ENCODE peak calls at places on chromosomes 16 and 17, in five cellular contexts. O, L, Z, W and T are unnamed samples.

GRCh38 chr17:64741924-64742670 is 80.0 kb upstream of the SMURF2 start:
- DNase-seq in O (no peak), L (no peak), Z (peak; percentile 74), W (no peak), T (no peak)

GRCh38 chr17:5123343-5124124 is 7.7 kb downstream of the USP6 start:
- DNase-seq in O (no peak), L (no peak), Z (no peak), W (peak; percentile 58), T (no peak)

GRCh38 chr17:37447641-37448040 is 41.0 kb downstream of the TADA2A start:
- DNase-seq in O (no peak), L (no peak), Z (no peak), W (no peak), T (no peak)

GRCh38 chr17:2034157-2034556 is 4.2 kb downstream of the DPH1 start:
- DNase-seq in O (peak; percentile 35), L (no peak), Z (no peak), W (no peak), T (no peak)

GRCh38 chr17:82250868-82251500 is 22.1 kb downstream of the SLC16A3 start:
- DNase-seq in O (no peak), L (no peak), Z (no peak), W (no peak), T (no peak)

GRCh38 chr16:55495616-55496289 is 13.1 kb upstream of the LPCAT2 start:
- DNase-seq in O (no peak), L (no peak), Z (no peak), W (no peak), T (no peak)

GRCh38 chr16:85717393-85718152 is 28.8 kb upstream of the GINS2 start:
- DNase-seq in O (peak; percentile 84), L (peak; percentile 74), Z (peak; percentile 54), W (peak; percentile 85), T (no peak)

GRCh38 chr16:71501562-71501961 is 12.4 kb upstream of the ZNF19 start:
- DNase-seq in O (peak; percentile 13), L (no peak), Z (no peak), W (no peak), T (no peak)

GRCh38 chr16:56102159-56102798 is 89.0 kb upstream of the GNAO1 start:
- DNase-seq in O (no peak), L (peak; percentile 50), Z (no peak), W (no peak), T (no peak)

GRCh38 chr16:35198223-35199199 is 1739.1 kb downstream of the TP53TG3F start:
- DNase-seq in O (no peak), L (no peak), Z (no peak), W (peak; percentile 57), T (no peak)

GRCh38 chr17:50318551-50319310 is 27.2 kb upstream of the XYLT2 start:
- DNase-seq in O (no peak), L (peak; percentile 28), Z (no peak), W (peak; percentile 18), T (no peak)

GRCh38 chr17:48241131-48241591 is 133.6 kb downstream of the SNX11 start:
- DNase-seq in O (no peak), L (peak; percentile 49), Z (no peak), W (no peak), T (no peak)

GRCh38 chr17:81329279-81329926 is 34.3 kb upstream of the SLC38A10 start:
- DNase-seq in O (no peak), L (peak; percentile 90), Z (peak; percentile 99), W (no peak), T (no peak)

GRCh38 chr17:27355419-27355818 is 61.5 kb downstream of the WSB1 start:
- DNase-seq in O (no peak), L (no peak), Z (no peak), W (no peak), T (no peak)

GRCh38 chr17:27356091-27356705 is 62.3 kb downstream of the WSB1 start:
- DNase-seq in O (no peak), L (no peak), Z (no peak), W (no peak), T (no peak)

GRCh38 chr17:27353469-27354050 is 59.6 kb downstream of the WSB1 start:
- DNase-seq in O (peak; percentile 85), L (peak; percentile 94), Z (peak; percentile 84), W (peak; percentile 97), T (peak; percentile 81)

GRCh38 chr17:27354051-27354490 is 60.2 kb downstream of the WSB1 start:
- DNase-seq in O (no peak), L (no peak), Z (no peak), W (peak; percentile 85), T (no peak)

DNA sequence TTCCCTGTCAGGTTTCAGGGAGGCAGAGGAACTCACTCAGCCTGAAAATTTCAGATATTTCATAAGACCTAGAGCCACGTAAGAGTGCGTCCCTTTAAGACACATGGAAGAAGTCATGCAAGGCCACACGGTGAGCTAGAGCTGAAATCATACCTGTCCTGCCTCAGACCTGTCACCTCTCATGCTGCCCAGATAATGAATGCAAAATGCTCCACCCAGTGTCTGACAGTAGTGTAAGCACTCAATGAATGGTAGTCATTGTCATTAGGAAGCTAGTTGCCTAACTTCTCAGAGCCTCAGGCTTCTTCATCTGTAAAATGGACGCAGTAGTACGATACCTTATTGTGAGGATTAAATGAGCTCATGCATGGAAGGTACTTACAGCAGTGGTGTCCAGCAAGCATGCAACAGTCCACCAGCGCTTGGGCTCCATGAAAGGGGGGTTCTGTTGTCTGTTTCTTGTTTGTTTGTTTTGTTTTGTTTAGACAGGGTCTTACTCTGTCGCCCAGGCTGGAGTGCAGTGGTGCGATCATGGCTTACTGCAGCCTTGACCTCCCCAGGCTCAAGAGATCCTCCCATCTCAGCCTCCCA is 60.7 kb downstream of the WSB1 start:
- DNase-seq in O (peak; percentile 43), L (no peak), Z (no peak), W (no peak), T (no peak)
- TF ChIP-seq CTCF in O (no peak), L (no peak), Z (no peak), W (no peak), T (no peak)

GRCh38 chr16:3736116-3736515 is 18.8 kb upstream of the TRAP1 start:
- DNase-seq in O (no peak), L (peak; percentile 12), Z (no peak), W (peak; percentile 40), T (no peak)
- H3K36me3 ChIP-seq in O (peaks cover 83% of the 10 kb centered on the region), L (no peaks in the 10 kb centered on the region), Z (no peaks in the 10 kb centered on the region), W (peaks cover 97% of the 10 kb centered on the region), T (peaks cover 80% of the 10 kb centered on the region)

GRCh38 chr16:57260294-57260929 is 15.4 kb downstream of the ARL2BP start:
- DNase-seq in O (peak; percentile 21), L (peak; percentile 40), Z (no peak), W (peak; percentile 63), T (no peak)
- H3K27ac ChIP-seq in O (no peak overlapping the region), L (no peak overlapping the region), Z (peak overlapping the region; percentile 67), W (peak overlapping the region; percentile 55), T (no peak overlapping the region)

GRCh38 chr17:61470530-61471136 is 18.4 kb downstream of the TBX4 start:
- DNase-seq in O (no peak), L (peak; percentile 9), Z (no peak), W (peak; percentile 51), T (no peak)
- TF ChIP-seq CTCF in O (no peak), L (no peak), Z (no peak), W (no peak), T (no peak)

DNA sequence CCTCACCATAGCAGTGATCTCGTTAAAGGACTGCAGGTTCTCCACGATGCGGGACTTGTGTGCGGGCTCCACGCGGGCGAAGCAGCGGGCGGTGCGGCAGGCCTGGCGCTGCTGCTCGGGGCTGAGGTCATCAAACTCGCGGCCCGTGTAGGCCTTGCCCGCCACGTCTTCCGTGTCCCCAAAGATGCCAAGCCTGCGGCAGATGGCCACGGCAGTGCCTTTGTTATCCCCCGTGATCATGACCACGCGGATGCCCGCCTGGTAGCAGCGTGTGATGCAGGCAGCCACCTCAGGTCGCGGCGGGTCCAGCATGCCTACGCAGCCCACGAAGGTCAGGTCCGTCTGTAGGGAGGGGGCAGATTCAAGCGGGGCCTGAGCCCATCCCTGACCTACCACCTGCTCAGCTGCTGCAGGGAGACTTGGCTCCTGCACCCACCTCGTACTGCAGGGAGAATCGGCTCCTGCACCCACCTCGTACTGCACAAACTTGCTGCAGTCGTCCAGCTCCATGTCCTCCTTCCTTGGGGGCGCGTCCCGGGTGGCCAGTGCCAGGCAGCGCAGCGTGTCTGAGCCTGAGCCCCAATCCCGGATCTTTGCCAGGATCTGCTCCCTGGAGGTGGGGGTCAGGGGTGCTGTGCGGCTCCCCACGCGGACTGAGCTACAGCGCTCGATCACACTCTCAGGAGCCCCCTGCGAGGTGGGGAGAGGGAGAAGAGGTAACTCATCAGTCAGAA is 23.1 kb downstream of the ATP2A3 start:
- DNase-seq in O (no peak), L (no peak), Z (no peak), W (peak; percentile 71), T (no peak)
- H3K36me3 ChIP-seq in O (peaks cover 98% of the 10 kb centered on the region), L (no peaks in the 10 kb centered on the region), Z (no peaks in the 10 kb centered on the region), W (peaks cover 90% of the 10 kb centered on the region), T (peaks cover 35% of the 10 kb centered on the region)

DNA sequence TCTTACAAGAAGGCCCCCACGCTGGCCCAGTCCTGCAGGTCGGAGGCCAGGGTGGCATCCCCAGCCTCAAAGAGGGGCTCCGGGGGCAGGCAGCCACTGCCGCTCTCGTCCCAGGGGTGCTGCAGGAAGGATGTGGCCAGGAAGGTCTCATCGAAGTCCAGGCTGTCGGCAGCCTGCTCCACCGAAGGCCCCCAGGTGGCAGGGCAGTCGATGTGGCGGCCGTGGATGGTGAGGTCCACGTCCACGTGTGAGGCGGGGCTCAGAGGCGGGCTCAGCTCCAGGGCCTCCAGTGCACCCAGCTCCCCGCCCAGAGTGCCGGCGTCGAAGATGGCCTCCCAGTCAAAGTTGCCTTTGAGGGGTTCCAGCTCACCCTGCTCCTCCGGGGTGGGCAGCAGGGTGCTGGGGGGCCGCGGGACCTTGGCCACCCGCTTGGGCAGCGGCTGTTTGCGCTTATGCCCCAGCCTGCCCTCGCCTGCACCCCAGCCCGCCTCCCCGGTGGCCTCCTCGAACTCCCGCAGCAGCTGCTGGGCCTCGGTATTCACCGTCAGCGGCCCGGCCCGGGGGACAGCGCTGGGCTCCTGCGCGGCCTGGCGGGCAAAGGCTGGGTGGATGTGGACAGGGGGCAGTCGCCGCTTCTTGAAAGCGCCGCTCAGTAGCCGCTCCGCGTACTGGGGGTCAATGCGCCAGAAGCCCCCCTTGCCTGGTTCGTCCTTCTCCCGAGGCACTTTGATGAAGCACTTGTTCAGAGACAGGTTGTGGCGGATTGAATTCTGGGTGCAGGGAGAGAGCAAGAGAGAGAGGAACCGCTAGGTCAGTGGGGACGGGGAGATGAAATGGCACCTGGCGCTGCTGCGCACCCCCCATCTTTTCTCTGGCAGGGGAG is 3.5 kb downstream of the FOXJ1 start:
- DNase-seq in O (no peak), L (no peak), Z (no peak), W (peak; percentile 71), T (no peak)
- H3K27ac ChIP-seq in O (no peak overlapping the region), L (no peak overlapping the region), Z (no peak overlapping the region), W (no peak overlapping the region), T (no peak overlapping the region)

GRCh38 chr17:52892334-52892733 is 733.8 kb upstream of the CA10 start:
- DNase-seq in O (no peak), L (no peak), Z (no peak), W (no peak), T (no peak)
- TF ChIP-seq CTCF in O (no peak), L (no peak), Z (no peak), W (no peak), T (no peak)

GRCh38 chr17:18323507-18324139 is 8.5 kb downstream of the SMCR8 start:
- DNase-seq in O (no peak), L (no peak), Z (no peak), W (peak; percentile 62), T (no peak)
- H3K36me3 ChIP-seq in O (peaks cover 55% of the 10 kb centered on the region), L (no peaks in the 10 kb centered on the region), Z (no peaks in the 10 kb centered on the region), W (peaks cover 48% of the 10 kb centered on the region), T (peaks cover 30% of the 10 kb centered on the region)

GRCh38 chr17:77154187-77154586 is 13.4 kb downstream of the SEC14L1 start:
- DNase-seq in O (no peak), L (no peak), Z (no peak), W (no peak), T (no peak)
- H3K27ac ChIP-seq in O (peak overlapping the region; percentile 17), L (no peak overlapping the region), Z (peak overlapping the region; percentile 96), W (no peak overlapping the region), T (no peak overlapping the region)